ENCODE peak calls at places on chromosomes 3 and 15, in nine cellular contexts. C is substantia nigra, O is skeletal muscle cell, T is endodermal cell, M is EH, D is HEK293T, V is fibroblast of mammary gland, E is choroid plexus epithelial cell, U is aorta. Y is an unnamed sample.

GRCh38 chr3:47006145-47006651 is 26.7 kb downstream of the NBEAL2 start:
- DNase-seq in T (no peak), M (no peak), C (no peak), O (no peak), V (no peak), D (no peak), E (no peak), U (no peak), Y (no peak)

GRCh38 chr3:124201786-124202185 is 209.9 kb upstream of the ROPN1 start:
- DNase-seq in V (no peak), M (no peak), C (no peak), T (no peak), U (peak), E (no peak), D (no peak), O (no peak), Y (no peak)

GRCh38 chr3:65045138-65045537 is 357.3 kb upstream of the ADAMTS9 start:
- DNase-seq in U (no peak), E (no peak), D (no peak), C (no peak), V (no peak), T (no peak), O (no peak), M (no peak), Y (no peak)

GRCh38 chr3:72721696-72722381 is 126.4 kb downstream of the SHQ1 start:
- DNase-seq in D (no peak), M (no peak), V (no peak), O (no peak), E (no peak), C (no peak), T (peak), U (no peak), Y (no peak)

GRCh38 chr15:91032919-91033803 is 10.8 kb upstream of the VPS33B start:
- DNase-seq in E (peak), M (peak), V (no peak), T (peak), O (no peak), D (peak), U (peak), C (no peak), Y (no peak)

GRCh38 chr3:14482271-14482721 is 57.8 kb downstream of the GRIP2 start:
- DNase-seq in U (peak), E (no peak), D (no peak), O (no peak), V (no peak), C (no peak), M (peak), T (no peak), Y (no peak)

GRCh38 chr3:96319176-96319575 is 495.2 kb upstream of the EPHA6 start:
- DNase-seq in D (no peak), U (no peak), O (no peak), E (no peak), V (peak), T (no peak), M (no peak), C (no peak), Y (no peak)

GRCh38 chr15:31839388-31839787 is 190.9 kb upstream of the CHRNA7 start:
- DNase-seq in M (no peak), U (no peak), T (no peak), D (no peak), O (no peak), V (no peak), C (no peak), E (no peak), Y (no peak)

GRCh38 chr3:9067352-9067975 is 104.2 kb upstream of the RAD18 start:
- DNase-seq in M (peak), O (peak), V (peak), E (peak), C (no peak), D (peak), T (peak), U (no peak), Y (peak)

GRCh38 chr3:186964071-186964470 is 33.7 kb downstream of the ST6GAL1 start:
- DNase-seq in C (no peak), V (no peak), D (no peak), O (no peak), U (no peak), M (no peak), T (peak), E (no peak), Y (no peak)

GRCh38 chr3:32947466-32948238 is 3.8 kb upstream of the CCR4 start:
- DNase-seq in M (peak), C (peak), U (peak), V (peak), E (peak), O (peak), D (peak), T (peak), Y (peak)

GRCh38 chr15:95636107-95636506 is 694.4 kb upstream of the NR2F2 start:
- DNase-seq in D (no peak), T (no peak), O (no peak), C (no peak), V (no peak), M (no peak), U (no peak), E (no peak), Y (no peak)

Y was measured in right atrium auricular region.